ENCODE peak calls at places on chromosomes 5 and 9, in seven cellular contexts. One of them, this sample, is unnamed.

GRCh38 chr5:112689510-112689909 is 48.2 kb upstream of the APC start:
- DNase-seq in uterus: no peak
- DNase-seq in astrocyte of the spinal cord: peak; percentile 40
- DNase-seq in hepatocyte: no peak
- DNase-seq in vagina: no peak
- DNase-seq in GM12865: no peak
- DNase-seq in mucosa of descending colon: no peak
- DNase-seq in this sample: no peak

GRCh38 chr9:27181381-27181780 is 72.4 kb downstream of the TEK start:
- DNase-seq in uterus: no peak
- DNase-seq in astrocyte of the spinal cord: peak; percentile 77
- DNase-seq in hepatocyte: no peak
- DNase-seq in vagina: no peak
- DNase-seq in GM12865: no peak
- DNase-seq in mucosa of descending colon: no peak
- DNase-seq in this sample: no peak

GRCh38 chr5:54229041-54229780 is 81.2 kb downstream of the ARL15 start:
- DNase-seq in uterus: peak; percentile 68
- DNase-seq in astrocyte of the spinal cord: peak; percentile 62
- DNase-seq in hepatocyte: peak; percentile 78
- DNase-seq in vagina: no peak
- DNase-seq in GM12865: peak; percentile 67
- DNase-seq in mucosa of descending colon: no peak
- DNase-seq in this sample: peak; percentile 84

GRCh38 chr5:158824167-158824882 is 275.4 kb downstream of the EBF1 start:
- DNase-seq in uterus: no peak
- DNase-seq in astrocyte of the spinal cord: no peak
- DNase-seq in hepatocyte: no peak
- DNase-seq in vagina: no peak
- DNase-seq in GM12865: no peak
- DNase-seq in mucosa of descending colon: no peak
- DNase-seq in this sample: no peak

GRCh38 chr5:54766748-54767147 is 218.6 kb downstream of the ESM1 start:
- DNase-seq in uterus: no peak
- DNase-seq in astrocyte of the spinal cord: no peak
- DNase-seq in hepatocyte: no peak
- DNase-seq in vagina: no peak
- DNase-seq in GM12865: no peak
- DNase-seq in mucosa of descending colon: no peak
- DNase-seq in this sample: no peak

GRCh38 chr5:1655496-1656270 is 131.9 kb upstream of the LPCAT1 start:
- DNase-seq in uterus: no peak
- DNase-seq in astrocyte of the spinal cord: no peak
- DNase-seq in hepatocyte: no peak
- DNase-seq in vagina: peak; percentile 79
- DNase-seq in GM12865: no peak
- DNase-seq in mucosa of descending colon: no peak
- DNase-seq in this sample: no peak

GRCh38 chr9:7071916-7072315 is 314.1 kb downstream of the KDM4C start:
- DNase-seq in uterus: no peak
- DNase-seq in astrocyte of the spinal cord: no peak
- DNase-seq in hepatocyte: no peak
- DNase-seq in vagina: no peak
- DNase-seq in GM12865: no peak
- DNase-seq in mucosa of descending colon: no peak
- DNase-seq in this sample: no peak

GRCh38 chr9:97594414-97594921 is 38.7 kb downstream of the TSTD2 start:
- DNase-seq in uterus: peak; percentile 29
- DNase-seq in astrocyte of the spinal cord: no peak
- DNase-seq in hepatocyte: no peak
- DNase-seq in vagina: no peak
- DNase-seq in GM12865: no peak
- DNase-seq in mucosa of descending colon: no peak
- DNase-seq in this sample: no peak

GRCh38 chr5:145925803-145926202 is 10.6 kb upstream of the SH3RF2 start:
- DNase-seq in uterus: no peak
- DNase-seq in astrocyte of the spinal cord: no peak
- DNase-seq in hepatocyte: no peak
- DNase-seq in vagina: no peak
- DNase-seq in GM12865: no peak
- DNase-seq in mucosa of descending colon: no peak
- DNase-seq in this sample: no peak

GRCh38 chr9:8895498-8896224 is 1096.1 kb upstream of the DMAC1 start:
- DNase-seq in uterus: no peak
- DNase-seq in astrocyte of the spinal cord: peak; percentile 69
- DNase-seq in hepatocyte: peak; percentile 72
- DNase-seq in vagina: no peak
- DNase-seq in GM12865: peak; percentile 31
- DNase-seq in mucosa of descending colon: no peak
- DNase-seq in this sample: no peak

GRCh38 chr9:73011346-73011745 is 58.5 kb upstream of the ALDH1A1 start:
- DNase-seq in uterus: no peak
- DNase-seq in astrocyte of the spinal cord: peak; percentile 1
- DNase-seq in hepatocyte: no peak
- DNase-seq in vagina: no peak
- DNase-seq in GM12865: no peak
- DNase-seq in mucosa of descending colon: no peak
- DNase-seq in this sample: no peak

GRCh38 chr9:97398999-97399758 is 12.7 kb upstream of the TDRD7 start:
- DNase-seq in uterus: peak; percentile 39
- DNase-seq in astrocyte of the spinal cord: peak; percentile 65
- DNase-seq in hepatocyte: peak; percentile 89
- DNase-seq in vagina: no peak
- DNase-seq in GM12865: peak; percentile 88
- DNase-seq in mucosa of descending colon: peak; percentile 82
- DNase-seq in this sample: peak; percentile 80

GRCh38 chr5:89279458-89280036 is 396.6 kb upstream of the MEF2C start:
- DNase-seq in uterus: no peak
- DNase-seq in astrocyte of the spinal cord: no peak
- DNase-seq in hepatocyte: no peak
- DNase-seq in vagina: no peak
- DNase-seq in GM12865: peak; percentile 48
- DNase-seq in mucosa of descending colon: no peak
- DNase-seq in this sample: no peak

GRCh38 chr9:71604197-71605063 is 163.9 kb downstream of the CEMIP2 start:
- DNase-seq in uterus: peak; percentile 37
- DNase-seq in astrocyte of the spinal cord: peak; percentile 66
- DNase-seq in hepatocyte: peak; percentile 89
- DNase-seq in vagina: no peak
- DNase-seq in GM12865: peak; percentile 71
- DNase-seq in mucosa of descending colon: peak; percentile 46
- DNase-seq in this sample: peak; percentile 84

GRCh38 chr5:33310471-33310870 is 130.3 kb upstream of the TARS1 start:
- DNase-seq in uterus: no peak
- DNase-seq in astrocyte of the spinal cord: peak; percentile 77
- DNase-seq in hepatocyte: no peak
- DNase-seq in vagina: no peak
- DNase-seq in GM12865: no peak
- DNase-seq in mucosa of descending colon: no peak
- DNase-seq in this sample: no peak

GRCh38 chr9:81819859-81820546 is 108.2 kb upstream of the SPATA31D4 start:
- DNase-seq in uterus: no peak
- DNase-seq in astrocyte of the spinal cord: no peak
- DNase-seq in hepatocyte: no peak
- DNase-seq in vagina: no peak
- DNase-seq in GM12865: no peak
- DNase-seq in mucosa of descending colon: no peak
- DNase-seq in this sample: peak; percentile 23

GRCh38 chr5:95822408-95823240 is at the start of gene GLRX:
- DNase-seq in uterus: peak; percentile 63
- DNase-seq in astrocyte of the spinal cord: peak; percentile 91
- DNase-seq in hepatocyte: peak; percentile 85
- DNase-seq in vagina: no peak
- DNase-seq in GM12865: peak; percentile 80
- DNase-seq in mucosa of descending colon: peak; percentile 82
- DNase-seq in this sample: peak; percentile 85

GRCh38 chr5:148828461-148829247 is 2.2 kb downstream of the ADRB2 start:
- DNase-seq in uterus: no peak
- DNase-seq in astrocyte of the spinal cord: peak; percentile 27
- DNase-seq in hepatocyte: no peak
- DNase-seq in vagina: no peak
- DNase-seq in GM12865: no peak
- DNase-seq in mucosa of descending colon: no peak
- DNase-seq in this sample: no peak

GRCh38 chr9:86641970-86642369 is 287.8 kb upstream of the TUT7 start:
- DNase-seq in uterus: no peak
- DNase-seq in astrocyte of the spinal cord: no peak
- DNase-seq in hepatocyte: no peak
- DNase-seq in vagina: no peak
- DNase-seq in GM12865: no peak
- DNase-seq in mucosa of descending colon: no peak
- DNase-seq in this sample: no peak

GRCh38 chr9:86638109-86638508 is 283.9 kb upstream of the TUT7 start:
- DNase-seq in uterus: no peak
- DNase-seq in astrocyte of the spinal cord: no peak
- DNase-seq in hepatocyte: no peak
- DNase-seq in vagina: no peak
- DNase-seq in GM12865: no peak
- DNase-seq in mucosa of descending colon: no peak
- DNase-seq in this sample: no peak

GRCh38 chr9:86639287-86639686 is 285.1 kb upstream of the TUT7 start:
- DNase-seq in uterus: no peak
- DNase-seq in astrocyte of the spinal cord: no peak
- DNase-seq in hepatocyte: no peak
- DNase-seq in vagina: no peak
- DNase-seq in GM12865: no peak
- DNase-seq in mucosa of descending colon: no peak
- DNase-seq in this sample: no peak

GRCh38 chr9:86637515-86637914 is 283.3 kb upstream of the TUT7 start:
- DNase-seq in uterus: peak; percentile 45
- DNase-seq in astrocyte of the spinal cord: peak; percentile 66
- DNase-seq in hepatocyte: peak; percentile 52
- DNase-seq in vagina: no peak
- DNase-seq in GM12865: peak; percentile 19
- DNase-seq in mucosa of descending colon: no peak
- DNase-seq in this sample: peak; percentile 80

GRCh38 chr9:86639899-86640379 is 285.7 kb upstream of the TUT7 start:
- DNase-seq in uterus: no peak
- DNase-seq in astrocyte of the spinal cord: no peak
- DNase-seq in hepatocyte: peak; percentile 45
- DNase-seq in vagina: no peak
- DNase-seq in GM12865: no peak
- DNase-seq in mucosa of descending colon: no peak
- DNase-seq in this sample: no peak
- TF ChIP-seq CTCF in uterus: no peak
- TF ChIP-seq CTCF in astrocyte of the spinal cord: no peak
- TF ChIP-seq CTCF in hepatocyte: no peak
- TF ChIP-seq CTCF in vagina: no peak
- TF ChIP-seq CTCF in GM12865: no peak
- TF ChIP-seq CTCF in mucosa of descending colon: no peak
- TF ChIP-seq CTCF in this sample: peak; percentile 9

GRCh38 chr5:106418196-106418595 is 1252.5 kb downstream of the EFNA5 start:
- DNase-seq in uterus: no peak
- DNase-seq in astrocyte of the spinal cord: peak; percentile 82
- DNase-seq in hepatocyte: no peak
- DNase-seq in vagina: no peak
- DNase-seq in GM12865: no peak
- DNase-seq in mucosa of descending colon: no peak
- DNase-seq in this sample: no peak
- H3K4me3 ChIP-seq in uterus: no peak overlapping the region
- H3K4me3 ChIP-seq in astrocyte of the spinal cord: no peak overlapping the region
- H3K4me3 ChIP-seq in hepatocyte: no peak overlapping the region
- H3K4me3 ChIP-seq in vagina: no peak overlapping the region
- H3K4me3 ChIP-seq in GM12865: no peak overlapping the region
- H3K4me3 ChIP-seq in mucosa of descending colon: no peak overlapping the region
- H3K4me3 ChIP-seq in this sample: no peak overlapping the region

GRCh38 chr9:107020040-107020530 is 157.1 kb downstream of the ZNF462 start:
- DNase-seq in uterus: no peak
- DNase-seq in astrocyte of the spinal cord: peak; percentile 98
- DNase-seq in hepatocyte: peak; percentile 22
- DNase-seq in vagina: no peak
- DNase-seq in GM12865: peak; percentile 60
- DNase-seq in mucosa of descending colon: no peak
- DNase-seq in this sample: no peak
- TF ChIP-seq CTCF in uterus: no peak
- TF ChIP-seq CTCF in astrocyte of the spinal cord: peak; percentile 13
- TF ChIP-seq CTCF in hepatocyte: no peak
- TF ChIP-seq CTCF in vagina: no peak
- TF ChIP-seq CTCF in GM12865: no peak
- TF ChIP-seq CTCF in mucosa of descending colon: no peak
- TF ChIP-seq CTCF in this sample: no peak

GRCh38 chr5:138953370-138954256 is 78.5 kb upstream of the LRRTM2 start:
- DNase-seq in uterus: peak; percentile 82
- DNase-seq in astrocyte of the spinal cord: peak; percentile 57
- DNase-seq in hepatocyte: peak; percentile 67
- DNase-seq in vagina: no peak
- DNase-seq in GM12865: no peak
- DNase-seq in mucosa of descending colon: peak; percentile 87
- DNase-seq in this sample: peak; percentile 92

GRCh38 chr5:138955672-138956295 is 80.6 kb upstream of the LRRTM2 start:
- DNase-seq in uterus: no peak
- DNase-seq in astrocyte of the spinal cord: no peak
- DNase-seq in hepatocyte: no peak
- DNase-seq in vagina: no peak
- DNase-seq in GM12865: no peak
- DNase-seq in mucosa of descending colon: no peak
- DNase-seq in this sample: no peak

GRCh38 chr5:138955013-138955660 is 80.0 kb upstream of the LRRTM2 start:
- DNase-seq in uterus: no peak
- DNase-seq in astrocyte of the spinal cord: no peak
- DNase-seq in hepatocyte: no peak
- DNase-seq in vagina: no peak
- DNase-seq in GM12865: no peak
- DNase-seq in mucosa of descending colon: no peak
- DNase-seq in this sample: no peak

GRCh38 chr5:138954257-138955012 is 79.3 kb upstream of the LRRTM2 start:
- DNase-seq in uterus: no peak
- DNase-seq in astrocyte of the spinal cord: no peak
- DNase-seq in hepatocyte: no peak
- DNase-seq in vagina: no peak
- DNase-seq in GM12865: no peak
- DNase-seq in mucosa of descending colon: no peak
- DNase-seq in this sample: no peak

GRCh38 chr5:138956801-138957200 is 81.7 kb upstream of the LRRTM2 start:
- DNase-seq in uterus: no peak
- DNase-seq in astrocyte of the spinal cord: no peak
- DNase-seq in hepatocyte: no peak
- DNase-seq in vagina: no peak
- DNase-seq in GM12865: no peak
- DNase-seq in mucosa of descending colon: no peak
- DNase-seq in this sample: no peak
- H3K4me3 ChIP-seq in uterus: no peak overlapping the region
- H3K4me3 ChIP-seq in astrocyte of the spinal cord: no peak overlapping the region
- H3K4me3 ChIP-seq in hepatocyte: no peak overlapping the region
- H3K4me3 ChIP-seq in vagina: no peak overlapping the region
- H3K4me3 ChIP-seq in GM12865: no peak overlapping the region
- H3K4me3 ChIP-seq in mucosa of descending colon: no peak overlapping the region
- H3K4me3 ChIP-seq in this sample: no peak overlapping the region